ENCODE peak calls at places on chromosome 7, in six cellular contexts. J, L, P, O, Y and X are unnamed samples.
A peak's percentile ranks its signal among the peaks of the same experiment; 100 is the strongest.

GRCh38 chr7:140653319-140654108 is 12.9 kb upstream of the DENND2A start:
- DNase-seq in O (peak; percentile 85), L (peak; percentile 73), J (no peak), P (peak; percentile 61), Y (no peak), X (peak; percentile 76)

GRCh38 chr7:12357508-12357907 is 46.2 kb downstream of the VWDE start:
- DNase-seq in P (no peak), L (no peak), O (no peak), Y (no peak), J (no peak), X (no peak)

GRCh38 chr7:4134631-4135030 is 547.5 kb upstream of the FOXK1 start:
- DNase-seq in Y (no peak), L (no peak), J (no peak), P (peak; percentile 59), O (no peak), X (no peak)

GRCh38 chr7:80386686-80387085 is 125.2 kb downstream of the GNAT3 start:
- DNase-seq in L (no peak), O (peak; percentile 22), Y (no peak), P (no peak), J (no peak), X (no peak)

GRCh38 chr7:410395-410910 is 109.2 kb downstream of the PDGFA start:
- DNase-seq in J (peak; percentile 56), O (no peak), P (no peak), Y (peak; percentile 9), L (no peak), X (no peak)

GRCh38 chr7:143492043-143492471 is 14.4 kb downstream of the TAS2R41 start:
- DNase-seq in L (peak; percentile 27), Y (no peak), J (no peak), P (no peak), O (peak; percentile 60), X (no peak)

GRCh38 chr7:86999737-87000136 is 59.7 kb downstream of the ELAPOR2 start:
- DNase-seq in O (no peak), J (no peak), L (no peak), P (no peak), Y (no peak), X (no peak)

GRCh38 chr7:106609416-106609815 is 51.5 kb downstream of the CCDC71L start:
- DNase-seq in O (peak; percentile 69), P (no peak), L (no peak), Y (no peak), J (no peak), X (no peak)

GRCh38 chr7:962401-963081 is 8.1 kb upstream of the ADAP1 start:
- DNase-seq in O (no peak), J (peak; percentile 66), Y (peak; percentile 8), P (peak; percentile 54), L (no peak), X (no peak)

GRCh38 chr7:102262536-102262935 is 24.1 kb upstream of the SH2B2 start:
- DNase-seq in P (no peak), Y (no peak), L (no peak), J (peak; percentile 41), O (no peak), X (no peak)

GRCh38 chr7:28483112-28483511 is 70.8 kb downstream of the CREB5 start:
- DNase-seq in P (no peak), O (no peak), J (no peak), L (no peak), Y (no peak), X (no peak)

GRCh38 chr7:56097700-56098099 is 4.9 kb upstream of the PHKG1 start:
- DNase-seq in L (no peak), P (no peak), Y (no peak), J (no peak), O (peak; percentile 91), X (no peak)

GRCh38 chr7:36273836-36274235 is 115.8 kb upstream of the ANLN start:
- DNase-seq in Y (no peak), O (no peak), P (no peak), L (no peak), J (no peak), X (no peak)

GRCh38 chr7:100419660-100420226 is 8.8 kb downstream of the ZCWPW1 start:
- DNase-seq in J (no peak), O (no peak), L (no peak), P (no peak), Y (no peak), X (no peak)

GRCh38 chr7:120554960-120555571 is 282.1 kb downstream of the KCND2 start:
- DNase-seq in L (peak; percentile 55), Y (no peak), J (no peak), O (peak; percentile 72), P (no peak), X (peak; percentile 13)

GRCh38 chr7:20299647-20300312 is 30.9 kb upstream of the ITGB8 start:
- DNase-seq in L (no peak), J (no peak), Y (no peak), P (no peak), O (peak; percentile 59), X (no peak)

GRCh38 chr7:80640841-80641240 is 2.4 kb downstream of the CD36 start:
- DNase-seq in Y (no peak), O (peak; percentile 66), L (no peak), P (no peak), J (no peak), X (no peak)

GRCh38 chr7:44154703-44155102 is 13.6 kb upstream of the MYL7 start:
- DNase-seq in P (no peak), J (no peak), Y (no peak), O (no peak), L (no peak), X (no peak)

GRCh38 chr7:134948736-134949135 is 37.6 kb upstream of the AGBL3 start:
- DNase-seq in L (peak; percentile 21), J (no peak), P (no peak), O (no peak), Y (no peak), X (no peak)

GRCh38 chr7:98178321-98178720 is 32.9 kb upstream of the BHLHA15 start:
- DNase-seq in O (no peak), L (peak; percentile 26), J (no peak), Y (peak; percentile 70), P (peak; percentile 90), X (peak; percentile 47)

GRCh38 chr7:121503730-121504129 is 107.6 kb upstream of the FAM3C start:
- DNase-seq in P (no peak), J (no peak), O (no peak), L (no peak), Y (no peak), X (no peak)

GRCh38 chr7:145106001-145106400 is 270.1 kb upstream of the TPK1 start:
- DNase-seq in L (no peak), P (no peak), O (peak; percentile 81), Y (peak; percentile 31), J (no peak), X (no peak)

GRCh38 chr7:87530126-87530525 is 54.6 kb upstream of the ABCB4 start:
- DNase-seq in J (no peak), L (no peak), O (no peak), Y (no peak), P (no peak), X (no peak)

GRCh38 chr7:17882685-17883084 is 57.6 kb downstream of the SNX13 start:
- DNase-seq in J (no peak), Y (no peak), L (no peak), O (no peak), P (no peak), X (no peak)
- TF ChIP-seq CTCF in J (no peak), Y (no peak), L (no peak), O (no peak), P (no peak), X (no peak)

GRCh38 chr7:46663025-46663424 is 742.0 kb upstream of the IGFBP3 start:
- DNase-seq in J (no peak), Y (no peak), O (no peak), L (no peak), P (no peak), X (no peak)
- H3K9me3 ChIP-seq in J (no peaks in the 10 kb centered on the region), Y (peaks cover 15% of the 10 kb centered on the region), O (no peaks in the 10 kb centered on the region), L (no peaks in the 10 kb centered on the region), P (no peaks in the 10 kb centered on the region), X (no peaks in the 10 kb centered on the region)

GRCh38 chr7:45998506-45998905 is 77.4 kb upstream of the IGFBP3 start:
- DNase-seq in P (no peak), J (no peak), Y (no peak), L (no peak), O (no peak), X (no peak)

GRCh38 chr7:46003161-46003560 is 82.1 kb upstream of the IGFBP3 start:
- DNase-seq in J (no peak), L (no peak), O (peak; percentile 35), Y (no peak), P (no peak), X (no peak)

GRCh38 chr7:46003896-46004875 is 83.1 kb upstream of the IGFBP3 start:
- DNase-seq in L (peak; percentile 50), O (peak; percentile 68), P (no peak), Y (no peak), J (no peak), X (no peak)

GRCh38 chr7:45999541-45999940 is 78.5 kb upstream of the IGFBP3 start:
- DNase-seq in L (no peak), P (no peak), Y (no peak), J (no peak), O (no peak), X (no peak)

DNA sequence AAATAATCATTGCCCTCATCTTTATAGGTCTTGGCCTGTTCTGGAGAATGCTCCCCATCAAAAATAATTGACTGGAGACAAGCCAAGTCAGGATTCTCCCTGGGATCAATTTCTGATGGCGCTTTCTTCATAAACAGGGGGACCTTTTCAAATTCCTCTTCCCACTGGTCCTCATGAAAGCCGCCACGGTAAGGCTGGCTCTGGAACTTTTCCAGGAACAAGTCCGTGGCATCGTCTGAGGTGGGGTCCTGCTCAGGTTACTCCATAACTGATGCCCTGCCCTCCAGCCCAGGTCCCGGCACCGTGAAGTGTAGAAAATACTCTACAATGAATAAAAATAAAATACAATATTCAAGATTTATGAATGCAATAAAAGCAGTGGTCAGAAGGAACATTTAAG is 79.4 kb upstream of the IGFBP3 start:
- DNase-seq in P (no peak), Y (no peak), L (no peak), J (peak; percentile 40), O (no peak), X (no peak)
- TF ChIP-seq CTCF in P (no peak), Y (no peak), L (no peak), J (no peak), O (no peak), X (no peak)

GRCh38 chr7:64996305-64996704 is 5.5 kb upstream of the ZNF117 start:
- DNase-seq in O (no peak), Y (no peak), L (no peak), J (no peak), P (no peak), X (no peak)

GRCh38 chr7:64990216-64990615 is 620 bp downstream of the ZNF117 start:
- DNase-seq in P (no peak), O (no peak), Y (no peak), J (no peak), L (no peak), X (no peak)

GRCh38 chr7:64990936-64991335 is at the start of gene ZNF117:
- DNase-seq in Y (no peak), O (no peak), J (no peak), L (no peak), P (no peak), X (no peak)

GRCh38 chr7:64993901-64994300 is 3.1 kb upstream of the ZNF117 start:
- DNase-seq in L (no peak), Y (no peak), O (no peak), J (no peak), P (no peak), X (no peak)

DNA sequence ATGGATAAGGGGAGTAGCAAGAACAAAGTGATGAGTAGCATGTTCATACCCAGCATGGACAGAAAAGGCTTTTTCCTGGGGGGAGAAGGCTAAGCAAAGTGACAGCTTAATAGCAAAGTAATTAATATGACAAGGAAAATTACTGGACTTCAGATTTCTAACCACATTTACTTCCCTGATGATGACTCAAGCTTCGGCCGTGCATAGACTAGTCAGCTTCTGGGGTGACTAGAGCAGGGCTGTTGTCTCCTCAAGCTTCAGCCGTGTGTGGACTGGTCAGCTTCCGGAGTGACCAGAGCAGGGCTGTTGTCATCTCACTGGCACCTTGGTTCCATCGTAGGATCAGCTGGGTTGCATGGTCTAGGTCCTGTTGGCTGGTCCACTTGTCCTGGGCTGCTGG is 2.1 kb upstream of the ZNF117 start:
- DNase-seq in O (no peak), L (no peak), Y (no peak), P (no peak), J (no peak), X (no peak)
- H3K9me3 ChIP-seq in O (no peaks in the 10 kb centered on the region), L (peaks cover 69% of the 10 kb centered on the region), Y (peaks cover 84% of the 10 kb centered on the region), P (peaks cover 36% of the 10 kb centered on the region), J (no peaks in the 10 kb centered on the region), X (peaks cover 6% of the 10 kb centered on the region)